ENCODE peak calls at places on chromosomes 11 and 22, in seven cellular contexts. R, Q, M, E, B, U and G are unnamed samples.

GRCh38 chr11:1623716-1624115 is 1.8 kb upstream of the KRTAP5-4 start:
- DNase-seq in E (no peak), U (no peak), B (no peak), R (no peak), M (no peak), Q (no peak), G (no peak)

GRCh38 chr11:73521621-73522020 is 76.3 kb downstream of the FAM168A start:
- DNase-seq in U (no peak), Q (no peak), B (no peak), M (peak), R (peak), E (peak), G (no peak)

GRCh38 chr11:43774786-43775185 is 94.2 kb downstream of the HSD17B12 start:
- DNase-seq in E (no peak), R (no peak), Q (no peak), B (no peak), U (no peak), M (no peak), G (no peak)

GRCh38 chr11:43579171-43579918 is 101.2 kb upstream of the HSD17B12 start:
- DNase-seq in Q (no peak), E (peak), R (peak), U (no peak), B (peak), M (peak), G (no peak)

GRCh38 chr11:70687716-70688115 is 289.4 kb downstream of the CTTN start:
- DNase-seq in M (no peak), R (no peak), E (no peak), U (no peak), B (no peak), Q (no peak), G (no peak)

GRCh38 chr11:64004590-64004984 is 18.3 kb downstream of the OTUB1 start:
- DNase-seq in Q (no peak), R (no peak), U (no peak), B (no peak), M (no peak), E (peak), G (no peak)

GRCh38 chr11:111633756-111634362 is 31.6 kb downstream of the SIK2 start:
- DNase-seq in M (no peak), Q (no peak), B (no peak), E (peak), R (peak), U (no peak), G (no peak)

GRCh38 chr11:104841973-104842372 is 56.3 kb downstream of the CASP12 start:
- DNase-seq in R (no peak), U (no peak), E (no peak), B (no peak), M (no peak), Q (no peak), G (no peak)

GRCh38 chr11:49851511-49851910 is 100.7 kb upstream of the OR4C13 start:
- DNase-seq in Q (no peak), M (no peak), U (no peak), R (no peak), E (no peak), B (no peak), G (no peak)

GRCh38 chr11:7019500-7020182 is 505 bp downstream of the ZNF214 start:
- DNase-seq in E (no peak), Q (no peak), M (peak), U (peak), B (peak), R (peak), G (peak)

GRCh38 chr11:94675788-94676187 is 92.4 kb upstream of the AMOTL1 start:
- DNase-seq in U (no peak), E (no peak), Q (no peak), M (no peak), R (no peak), B (no peak), G (no peak)

GRCh38 chr11:46649180-46649738 is 31.9 kb downstream of the ATG13 start:
- DNase-seq in B (no peak), U (peak), M (no peak), R (peak), E (peak), Q (peak), G (no peak)

GRCh38 chr11:48109046-48109666 is 107.5 kb upstream of the OR4B1 start:
- DNase-seq in M (no peak), U (no peak), E (peak), R (peak), Q (no peak), B (no peak), G (no peak)

GRCh38 chr22:29112102-29112501 is 39.3 kb downstream of the KREMEN1 start:
- DNase-seq in U (no peak), Q (no peak), R (no peak), B (no peak), M (no peak), E (no peak), G (no peak)

GRCh38 chr11:110314366-110315095 is 18.1 kb upstream of the RDX start:
- DNase-seq in E (no peak), R (no peak), M (no peak), B (no peak), U (no peak), Q (no peak), G (no peak)
- TF ChIP-seq CTCF in E (no peak), R (no peak), M (no peak), B (no peak), U (no peak), Q (no peak), G (no peak)

DNA sequence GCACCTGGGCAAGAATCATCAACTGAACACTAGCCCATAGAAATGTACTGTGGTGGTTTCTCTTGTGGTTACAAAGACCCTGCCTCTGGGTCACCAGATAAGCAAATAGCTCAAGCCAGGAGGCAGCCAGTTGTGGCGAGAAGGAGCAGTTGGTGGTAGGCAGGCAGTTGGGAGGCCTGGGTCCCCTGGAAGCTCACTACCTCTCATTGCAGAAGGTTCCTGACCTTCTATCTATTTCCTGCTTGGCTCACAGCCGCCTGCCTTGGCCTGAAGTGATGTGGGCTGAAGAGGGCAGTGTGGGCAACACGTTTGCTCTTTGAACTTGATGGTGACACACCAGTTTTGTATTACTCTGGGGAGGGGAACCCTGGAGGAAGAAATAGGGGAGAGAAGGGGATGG is 34.7 kb downstream of the NECTIN1 start:
- DNase-seq in Q (no peak), E (no peak), R (no peak), B (no peak), M (no peak), U (no peak), G (no peak)
- TF ChIP-seq CTCF in Q (no peak), E (no peak), R (no peak), B (peak), M (no peak), U (no peak), G (no peak)

GRCh38 chr11:18204220-18204619 is 31.6 kb downstream of the MRGPRX4 start:
- DNase-seq in M (no peak), U (no peak), R (no peak), B (no peak), Q (no peak), E (no peak), G (no peak)

GRCh38 chr11:18204771-18205170 is 31.8 kb downstream of the SAA4 start:
- DNase-seq in E (no peak), R (no peak), Q (no peak), U (no peak), B (no peak), M (no peak), G (no peak)

GRCh38 chr11:18209058-18209457 is 27.5 kb downstream of the SAA4 start:
- DNase-seq in B (no peak), Q (no peak), M (no peak), R (no peak), E (no peak), U (no peak), G (no peak)

GRCh38 chr11:18203723-18204122 is 31.1 kb downstream of the MRGPRX4 start:
- DNase-seq in B (peak), M (peak), R (peak), U (no peak), Q (no peak), E (peak), G (no peak)
- TF ChIP-seq CTCF in B (peak), M (peak), R (peak), U (peak), Q (no peak), E (peak), G (peak)

GRCh38 chr11:129694538-129694937 is 121.1 kb upstream of the TMEM45B start:
- DNase-seq in U (no peak), R (no peak), E (no peak), M (no peak), Q (no peak), B (no peak), G (no peak)
- TF ChIP-seq CTCF in U (no peak), R (no peak), E (no peak), M (no peak), Q (no peak), B (peak), G (no peak)

DNA sequence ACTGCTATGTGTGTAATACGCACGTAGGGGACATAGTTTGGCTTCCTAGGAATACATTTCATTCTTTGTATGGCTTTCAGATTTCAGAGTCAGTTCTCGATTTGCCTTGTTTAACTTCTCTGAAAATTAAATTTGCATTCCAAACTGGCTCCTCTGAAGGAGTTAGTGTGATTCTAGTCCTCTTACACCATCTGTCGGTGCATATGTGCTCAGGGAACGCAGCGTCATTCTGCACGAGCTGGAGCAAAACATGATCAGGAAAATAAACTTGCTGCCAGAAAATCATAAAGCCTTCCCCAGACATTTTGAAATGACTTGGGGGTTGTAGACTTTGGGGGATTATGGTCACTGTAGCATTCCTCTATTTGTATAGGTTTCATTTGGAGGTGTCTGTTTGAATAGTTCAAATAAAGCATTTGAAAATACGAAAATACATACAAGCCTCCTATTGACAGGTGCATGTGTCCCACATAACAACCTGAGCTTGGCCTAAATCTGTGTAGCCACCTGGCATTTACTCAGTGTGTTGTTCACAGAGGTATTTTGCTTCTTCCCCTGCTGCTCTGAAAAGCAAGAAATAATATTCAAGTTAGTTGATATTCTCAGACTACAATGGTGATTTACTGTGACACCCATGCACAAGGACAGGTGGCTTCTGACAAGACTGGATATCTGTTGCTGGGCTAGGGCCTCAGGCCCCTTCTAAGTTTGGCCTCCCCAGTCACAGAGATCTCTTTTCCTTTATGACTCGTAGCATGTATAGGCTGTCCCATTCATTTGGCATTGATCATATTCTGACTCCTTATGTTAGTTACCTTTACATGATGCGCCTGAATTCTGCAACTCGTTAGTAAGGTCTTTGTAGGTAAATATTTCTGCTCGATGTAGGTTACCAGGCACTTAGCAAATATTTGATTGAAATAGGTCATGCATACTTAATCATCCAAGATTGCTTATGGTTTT is 81.6 kb upstream of the SORL1-AS1 start:
- DNase-seq in R (peak), U (no peak), M (no peak), Q (no peak), B (no peak), E (peak), G (no peak)
- TF ChIP-seq CTCF in R (peak), U (peak), M (no peak), Q (no peak), B (no peak), E (peak), G (no peak)

GRCh38 chr11:84990141-84990540 is 637.0 kb downstream of the DLG2 start:
- DNase-seq in R (no peak), Q (no peak), M (no peak), E (no peak), B (no peak), U (no peak), G (no peak)

DNA sequence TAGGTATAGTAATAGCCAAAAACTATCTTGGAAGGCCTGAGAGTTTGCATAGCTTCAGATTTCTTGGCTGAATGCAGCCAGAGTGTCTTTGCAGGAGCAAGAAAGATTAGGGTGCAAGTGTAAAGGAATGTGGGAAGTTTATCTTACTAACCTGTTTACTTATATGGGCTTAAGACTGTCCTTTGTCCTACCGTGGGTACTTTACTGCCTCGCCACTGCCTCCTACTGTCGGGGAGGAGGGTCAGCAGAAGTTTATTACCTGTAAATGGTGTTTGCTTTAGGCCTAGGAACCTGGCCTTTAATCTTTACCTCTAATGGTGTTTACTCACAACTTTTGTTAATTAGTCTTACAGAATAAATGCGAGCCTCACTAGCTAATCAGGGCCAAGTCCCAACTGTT is 633.8 kb downstream of the DLG2 start:
- DNase-seq in Q (no peak), B (peak), R (no peak), E (peak), U (no peak), M (no peak), G (no peak)
- TF ChIP-seq CTCF in Q (no peak), B (peak), R (peak), E (peak), U (no peak), M (peak), G (peak)

GRCh38 chr11:120112174-120112796 is 25.6 kb downstream of the TRIM29 start:
- DNase-seq in Q (no peak), B (peak), E (no peak), U (no peak), M (no peak), R (no peak), G (no peak)
- TF ChIP-seq CTCF in Q (no peak), B (peak), E (no peak), U (no peak), M (no peak), R (no peak), G (peak)

DNA sequence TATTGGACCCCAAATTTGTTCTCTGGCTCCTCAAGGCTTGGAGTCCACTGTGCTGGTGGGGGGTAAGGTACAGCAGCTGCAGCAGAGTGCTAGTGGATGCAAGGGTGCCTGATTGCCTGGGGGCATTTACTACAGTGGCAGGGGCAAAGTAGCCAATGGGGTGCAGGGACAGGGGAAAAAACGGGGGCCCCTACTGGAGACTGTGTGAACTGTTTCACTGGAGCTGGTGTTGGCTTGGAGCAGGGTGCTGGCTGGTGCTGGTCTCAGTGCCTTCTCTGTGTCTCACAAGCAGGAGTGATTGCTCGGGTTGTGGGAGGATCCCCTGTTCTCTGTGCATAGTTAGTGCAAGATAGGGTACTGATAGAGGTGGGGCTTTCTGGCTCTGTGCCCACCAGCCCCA is 935.9 kb downstream of the JRKL start:
- DNase-seq in Q (no peak), R (no peak), M (no peak), B (peak), U (no peak), E (no peak), G (no peak)
- TF ChIP-seq CTCF in Q (no peak), R (no peak), M (no peak), B (peak), U (no peak), E (no peak), G (no peak)

DNA sequence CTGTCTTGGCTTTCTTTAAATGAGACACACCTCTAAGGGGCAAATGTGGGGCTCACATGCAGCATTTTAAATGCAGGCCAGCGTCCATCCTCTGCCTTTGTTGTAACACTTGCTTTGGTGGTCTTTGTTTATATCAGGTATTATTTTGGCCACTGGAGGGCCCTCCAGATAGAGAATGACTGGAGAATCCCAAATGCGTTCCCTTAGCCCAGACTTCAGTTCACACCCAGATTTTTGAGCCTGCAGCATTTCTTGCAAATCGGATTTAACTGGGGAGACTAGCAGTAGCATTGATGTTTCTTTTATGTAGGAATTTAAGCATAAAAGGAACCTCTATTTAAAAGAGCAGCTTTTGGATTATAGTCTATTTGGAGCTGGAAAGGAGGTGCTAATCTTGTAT is 200.2 kb upstream of the SORL1-AS1 start:
- DNase-seq in R (peak), E (peak), U (no peak), Q (no peak), B (no peak), M (no peak), G (no peak)
- TF ChIP-seq CTCF in R (peak), E (peak), U (peak), Q (peak), B (peak), M (peak), G (peak)